ENCODE peak calls at places on chromosomes 13 and 19, in six cellular contexts. One of them, this sample, is unnamed.

GRCh38 chr13:29429496-29429895 is 166.0 kb downstream of the SLC7A1 start:
- DNase-seq in GM12892: no peak
- DNase-seq in stomach: no peak
- DNase-seq in HL-60: no peak
- DNase-seq in HCT116: no peak
- DNase-seq in GM23338: no peak
- DNase-seq in this sample: no peak

GRCh38 chr13:34627905-34628682 is 314.0 kb upstream of the NBEA start:
- DNase-seq in GM12892: no peak
- DNase-seq in stomach: no peak
- DNase-seq in HL-60: no peak
- DNase-seq in HCT116: no peak
- DNase-seq in GM23338: no peak
- DNase-seq in this sample: no peak

GRCh38 chr13:20291037-20291436 is 58.9 kb upstream of the GJB6 start:
- DNase-seq in GM12892: no peak
- DNase-seq in stomach: no peak
- DNase-seq in HL-60: no peak
- DNase-seq in HCT116: no peak
- DNase-seq in GM23338: no peak
- DNase-seq in this sample: no peak

GRCh38 chr19:4059931-4060620 is 6.6 kb downstream of the ZBTB7A start:
- DNase-seq in GM12892: peak
- DNase-seq in stomach: peak
- DNase-seq in HL-60: no peak
- DNase-seq in HCT116: no peak
- DNase-seq in GM23338: peak
- DNase-seq in this sample: no peak

GRCh38 chr19:55647732-55648656 is at the start of gene CCDC106:
- DNase-seq in GM12892: no peak
- DNase-seq in stomach: peak
- DNase-seq in HL-60: peak
- DNase-seq in HCT116: no peak
- DNase-seq in GM23338: peak
- DNase-seq in this sample: no peak

GRCh38 chr19:44111910-44112463 is 1.2 kb upstream of the ZNF225 start:
- DNase-seq in GM12892: no peak
- DNase-seq in stomach: no peak
- DNase-seq in HL-60: no peak
- DNase-seq in HCT116: no peak
- DNase-seq in GM23338: peak
- DNase-seq in this sample: no peak

GRCh38 chr13:70385852-70386251 is 277.6 kb upstream of the KLHL1 start:
- DNase-seq in GM12892: no peak
- DNase-seq in stomach: no peak
- DNase-seq in HL-60: no peak
- DNase-seq in HCT116: no peak
- DNase-seq in GM23338: no peak
- DNase-seq in this sample: no peak

GRCh38 chr19:40298026-40298425 is 12.9 kb upstream of the AKT2 start:
- DNase-seq in GM12892: no peak
- DNase-seq in stomach: no peak
- DNase-seq in HL-60: no peak
- DNase-seq in HCT116: no peak
- DNase-seq in GM23338: no peak
- DNase-seq in this sample: no peak

GRCh38 chr19:13212759-13213330 is 62.6 kb downstream of the IER2 start:
- DNase-seq in GM12892: no peak
- DNase-seq in stomach: peak
- DNase-seq in HL-60: peak
- DNase-seq in HCT116: peak
- DNase-seq in GM23338: peak
- DNase-seq in this sample: peak

GRCh38 chr13:36950920-36951319 is 30.9 kb upstream of the SMAD9 start:
- DNase-seq in GM12892: no peak
- DNase-seq in stomach: no peak
- DNase-seq in HL-60: no peak
- DNase-seq in HCT116: no peak
- DNase-seq in GM23338: no peak
- DNase-seq in this sample: no peak

GRCh38 chr13:109700176-109700575 is 86.2 kb downstream of the IRS2 start:
- DNase-seq in GM12892: no peak
- DNase-seq in stomach: peak
- DNase-seq in HL-60: peak
- DNase-seq in HCT116: no peak
- DNase-seq in GM23338: no peak
- DNase-seq in this sample: peak

GRCh38 chr19:32647361-32647760 is 27.6 kb downstream of the ANKRD27 start:
- DNase-seq in GM12892: no peak
- DNase-seq in stomach: no peak
- DNase-seq in HL-60: no peak
- DNase-seq in HCT116: no peak
- DNase-seq in GM23338: no peak
- DNase-seq in this sample: no peak

GRCh38 chr19:2119916-2120785 is 23.4 kb downstream of the IZUMO4 start:
- DNase-seq in GM12892: no peak
- DNase-seq in stomach: no peak
- DNase-seq in HL-60: no peak
- DNase-seq in HCT116: no peak
- DNase-seq in GM23338: no peak
- DNase-seq in this sample: no peak

GRCh38 chr19:17205237-17206140 is 9.7 kb upstream of the USE1 start:
- DNase-seq in GM12892: peak
- DNase-seq in stomach: peak
- DNase-seq in HL-60: no peak
- DNase-seq in HCT116: no peak
- DNase-seq in GM23338: peak
- DNase-seq in this sample: peak

GRCh38 chr13:22758245-22758644 is 422.5 kb upstream of the SGCG start:
- DNase-seq in GM12892: no peak
- DNase-seq in stomach: no peak
- DNase-seq in HL-60: no peak
- DNase-seq in HCT116: no peak
- DNase-seq in GM23338: peak
- DNase-seq in this sample: no peak

GRCh38 chr19:41916033-41916424 is 12.2 kb downstream of the ERFL start:
- DNase-seq in GM12892: no peak
- DNase-seq in stomach: no peak
- DNase-seq in HL-60: no peak
- DNase-seq in HCT116: no peak
- DNase-seq in GM23338: no peak
- DNase-seq in this sample: no peak

GRCh38 chr19:45103200-45103624 is 10.2 kb downstream of the PPP1R37 start:
- DNase-seq in GM12892: no peak
- DNase-seq in stomach: no peak
- DNase-seq in HL-60: no peak
- DNase-seq in HCT116: no peak
- DNase-seq in GM23338: no peak
- DNase-seq in this sample: no peak

GRCh38 chr19:39831679-39832078 is 2.3 kb downstream of the DYRK1B start:
- DNase-seq in GM12892: no peak
- DNase-seq in stomach: no peak
- DNase-seq in HL-60: no peak
- DNase-seq in HCT116: no peak
- DNase-seq in GM23338: no peak
- DNase-seq in this sample: no peak

GRCh38 chr13:113096052-113096744 is 9.4 kb upstream of the F7 start:
- DNase-seq in GM12892: no peak
- DNase-seq in stomach: no peak
- DNase-seq in HL-60: no peak
- DNase-seq in HCT116: no peak
- DNase-seq in GM23338: no peak
- DNase-seq in this sample: no peak

GRCh38 chr13:37869756-37870488 is at the start of gene TRPC4:
- DNase-seq in GM12892: no peak
- DNase-seq in stomach: peak
- DNase-seq in HL-60: no peak
- DNase-seq in HCT116: no peak
- DNase-seq in GM23338: peak
- DNase-seq in this sample: no peak

GRCh38 chr13:108437496-108437895 is 168.0 kb downstream of the TNFSF13B start:
- DNase-seq in GM12892: no peak
- DNase-seq in stomach: no peak
- DNase-seq in HL-60: no peak
- DNase-seq in HCT116: no peak
- DNase-seq in GM23338: no peak
- DNase-seq in this sample: no peak

GRCh38 chr19:55635334-55635717 is 5.5 kb upstream of the ZNF580 start:
- DNase-seq in GM12892: no peak
- DNase-seq in stomach: no peak
- DNase-seq in HL-60: no peak
- DNase-seq in HCT116: no peak
- DNase-seq in GM23338: no peak
- DNase-seq in this sample: no peak

GRCh38 chr19:47107953-47108746 is 5.4 kb downstream of the ZC3H4 start:
- DNase-seq in GM12892: no peak
- DNase-seq in stomach: no peak
- DNase-seq in HL-60: no peak
- DNase-seq in HCT116: no peak
- DNase-seq in GM23338: no peak
- DNase-seq in this sample: no peak

GRCh38 chr13:87122551-87122950 is 548.6 kb upstream of the SLITRK5 start:
- DNase-seq in GM12892: no peak
- DNase-seq in stomach: no peak
- DNase-seq in HL-60: no peak
- DNase-seq in HCT116: no peak
- DNase-seq in GM23338: no peak
- DNase-seq in this sample: no peak

GRCh38 chr19:29323046-29323971 is 110.4 kb upstream of the UQCRFS1 start:
- DNase-seq in GM12892: no peak
- DNase-seq in stomach: no peak
- DNase-seq in HL-60: no peak
- DNase-seq in HCT116: no peak
- DNase-seq in GM23338: no peak
- DNase-seq in this sample: no peak

GRCh38 chr19:29325241-29325975 is 112.5 kb upstream of the UQCRFS1 start:
- DNase-seq in GM12892: no peak
- DNase-seq in stomach: no peak
- DNase-seq in HL-60: no peak
- DNase-seq in HCT116: no peak
- DNase-seq in GM23338: no peak
- DNase-seq in this sample: no peak

GRCh38 chr19:29326351-29326750 is 113.4 kb upstream of the UQCRFS1 start:
- DNase-seq in GM12892: no peak
- DNase-seq in stomach: no peak
- DNase-seq in HL-60: no peak
- DNase-seq in HCT116: no peak
- DNase-seq in GM23338: no peak
- DNase-seq in this sample: no peak

GRCh38 chr19:29323972-29324680 is 111.2 kb upstream of the UQCRFS1 start:
- DNase-seq in GM12892: no peak
- DNase-seq in stomach: no peak
- DNase-seq in HL-60: no peak
- DNase-seq in HCT116: no peak
- DNase-seq in GM23338: no peak
- DNase-seq in this sample: no peak

DNA sequence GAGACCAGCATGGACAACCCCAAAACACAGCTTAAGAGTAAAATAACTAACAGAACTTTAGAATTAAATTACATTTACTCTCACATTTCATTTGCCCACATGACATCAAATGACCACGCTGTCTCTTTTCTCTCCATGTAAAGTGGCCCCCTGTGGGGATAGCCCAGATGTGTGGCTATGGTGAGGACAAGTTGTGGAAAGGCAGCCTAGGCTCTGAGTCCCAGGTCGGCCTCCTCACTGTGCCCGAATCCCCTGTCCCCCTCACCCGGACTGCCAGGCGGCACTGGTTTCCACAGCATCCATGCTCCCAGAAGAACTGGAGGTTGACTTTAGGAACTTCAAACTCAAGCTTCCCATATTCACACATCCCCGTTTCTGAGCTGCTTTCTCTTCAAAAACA is 111.8 kb upstream of the UQCRFS1 start:
- DNase-seq in GM12892: no peak
- DNase-seq in stomach: no peak
- DNase-seq in HL-60: no peak
- DNase-seq in HCT116: no peak
- DNase-seq in GM23338: no peak
- DNase-seq in this sample: no peak
- TF ChIP-seq POLR2AphosphoS5 in GM12892: no peak
- TF ChIP-seq POLR2AphosphoS5 in stomach: no peak
- TF ChIP-seq POLR2AphosphoS5 in HL-60: no peak
- TF ChIP-seq POLR2AphosphoS5 in HCT116: no peak
- TF ChIP-seq POLR2AphosphoS5 in GM23338: no peak
- TF ChIP-seq POLR2AphosphoS5 in this sample: no peak

GRCh38 chr19:38270587-38271167 is 6.3 kb downstream of the SPINT2 start:
- DNase-seq in GM12892: no peak
- DNase-seq in stomach: no peak
- DNase-seq in HL-60: no peak
- DNase-seq in HCT116: no peak
- DNase-seq in GM23338: no peak
- DNase-seq in this sample: no peak
- TF ChIP-seq POLR2AphosphoS5 in GM12892: no peak
- TF ChIP-seq POLR2AphosphoS5 in stomach: no peak
- TF ChIP-seq POLR2AphosphoS5 in HL-60: no peak
- TF ChIP-seq POLR2AphosphoS5 in HCT116: no peak
- TF ChIP-seq POLR2AphosphoS5 in GM23338: no peak
- TF ChIP-seq POLR2AphosphoS5 in this sample: no peak

DNA sequence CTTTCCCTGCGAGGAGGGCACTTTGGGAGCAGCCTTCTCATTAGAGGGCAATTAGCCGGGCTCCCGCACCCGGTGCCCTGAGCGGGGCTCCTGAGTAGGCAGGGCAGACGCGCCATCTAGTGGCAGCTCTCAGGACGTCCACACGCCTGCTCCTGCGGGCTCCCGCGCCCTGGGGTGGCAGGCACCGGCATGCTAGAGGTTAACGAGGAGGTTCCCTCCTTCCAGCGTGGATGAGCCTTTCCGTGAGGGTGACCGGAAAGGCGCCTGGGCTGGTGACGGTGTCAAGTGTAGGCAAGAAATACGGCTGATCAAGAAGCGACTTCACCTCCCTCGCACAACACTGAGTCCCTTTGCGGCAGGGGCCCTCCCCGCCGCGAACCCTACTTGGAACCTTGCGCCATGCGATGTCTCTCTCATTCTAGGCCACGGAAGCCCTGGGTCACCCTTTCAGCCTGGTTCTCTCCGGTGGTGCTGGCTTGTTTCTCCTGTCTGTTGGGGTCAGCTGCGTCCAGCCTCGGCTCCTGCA is 67.7 kb downstream of the ALOX5AP start:
- DNase-seq in GM12892: peak
- DNase-seq in stomach: peak
- DNase-seq in HL-60: peak
- DNase-seq in HCT116: peak
- DNase-seq in GM23338: peak
- DNase-seq in this sample: peak
- TF ChIP-seq POLR2AphosphoS5 in GM12892: no peak
- TF ChIP-seq POLR2AphosphoS5 in stomach: peak
- TF ChIP-seq POLR2AphosphoS5 in HL-60: peak
- TF ChIP-seq POLR2AphosphoS5 in HCT116: no peak
- TF ChIP-seq POLR2AphosphoS5 in GM23338: no peak
- TF ChIP-seq POLR2AphosphoS5 in this sample: peak

DNA sequence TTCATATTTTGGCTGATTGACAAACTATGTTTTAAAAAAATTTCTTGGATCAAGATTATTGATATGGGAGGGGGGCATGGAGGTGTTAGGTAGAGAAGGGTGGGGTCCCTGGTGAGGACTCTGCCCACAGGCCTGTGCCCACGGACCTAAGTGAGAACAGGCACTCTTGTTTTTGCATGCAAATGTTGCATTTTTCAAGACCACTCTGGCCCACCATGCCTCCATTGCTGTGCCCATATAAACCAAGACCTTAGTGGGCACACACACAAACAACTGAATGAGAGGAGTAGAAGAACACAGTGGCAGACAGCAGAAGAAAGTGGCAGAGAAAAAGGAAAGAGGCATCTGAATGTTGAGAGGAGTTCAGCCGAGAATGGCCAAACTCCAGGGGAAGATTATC is 69.6 kb upstream of the ZNF98 start:
- DNase-seq in GM12892: no peak
- DNase-seq in stomach: no peak
- DNase-seq in HL-60: no peak
- DNase-seq in HCT116: no peak
- DNase-seq in GM23338: no peak
- DNase-seq in this sample: no peak
- TF ChIP-seq POLR2AphosphoS5 in GM12892: no peak
- TF ChIP-seq POLR2AphosphoS5 in stomach: no peak
- TF ChIP-seq POLR2AphosphoS5 in HL-60: no peak
- TF ChIP-seq POLR2AphosphoS5 in HCT116: no peak
- TF ChIP-seq POLR2AphosphoS5 in GM23338: no peak
- TF ChIP-seq POLR2AphosphoS5 in this sample: no peak

This sample was measured in breast epithelium.